ENCODE peak calls at places on chromosomes 4 and X, in seven cellular contexts. U is H1, J is HCT116, V is GM12878, E is A549, Q is K562, I is HepG2. C is an unnamed sample.

GRCh38 chr4:143626134-143626859 is 74.2 kb downstream of the FREM3 start:
- DNase-seq in U (no peak), J (no peak), V (no peak), E (no peak), Q (no peak), I (no peak), C (no peak)

GRCh38 chr4:25358515-25359275 is 18.4 kb upstream of the ANAPC4 start:
- DNase-seq in U (no peak), J (no peak), V (no peak), E (no peak), Q (no peak), I (no peak), C (no peak)

GRCh38 chrX:24229967-24230366 is 80.4 kb downstream of the ZFX start:
- DNase-seq in U (no peak), J (no peak), V (no peak), E (no peak), Q (no peak), I (no peak), C (no peak)

GRCh38 chr4:38360201-38360600 is 303.8 kb upstream of the KLF3 start:
- DNase-seq in U (no peak), J (no peak), V (no peak), E (no peak), Q (no peak), I (no peak), C (no peak)

GRCh38 chr4:38565271-38566199 is 98.5 kb upstream of the KLF3 start:
- DNase-seq in U (no peak), J (no peak), V (no peak), E (peak; percentile 11), Q (no peak), I (no peak), C (peak; percentile 82)

GRCh38 chrX:41449615-41450014 is 2.5 kb downstream of the NYX start:
- DNase-seq in U (no peak), J (no peak), V (no peak), E (no peak), Q (no peak), I (no peak), C (peak; percentile 24)

GRCh38 chrX:21885568-21885967 is 29.8 kb downstream of the YY2 start:
- DNase-seq in U (no peak), J (no peak), V (no peak), E (no peak), Q (no peak), I (no peak), C (peak; percentile 47)

GRCh38 chr4:72319596-72319995 is 249.4 kb downstream of the ADAMTS3 start:
- DNase-seq in U (no peak), J (no peak), V (no peak), E (no peak), Q (no peak), I (no peak), C (peak; percentile 69)

GRCh38 chr4:83906561-83906960 is 370.7 kb downstream of the GPAT3 start:
- DNase-seq in U (no peak), J (no peak), V (no peak), E (no peak), Q (no peak), I (no peak), C (peak; percentile 43)

GRCh38 chrX:22141061-22141460 is 108.9 kb downstream of the PHEX start:
- DNase-seq in U (no peak), J (no peak), V (no peak), E (no peak), Q (no peak), I (no peak), C (no peak)

GRCh38 chr4:55444822-55445221 is 49.1 kb downstream of the TMEM165 start:
- DNase-seq in U (no peak), J (peak; percentile 13), V (no peak), E (peak; percentile 43), Q (no peak), I (peak; percentile 7), C (peak; percentile 51)

DNA sequence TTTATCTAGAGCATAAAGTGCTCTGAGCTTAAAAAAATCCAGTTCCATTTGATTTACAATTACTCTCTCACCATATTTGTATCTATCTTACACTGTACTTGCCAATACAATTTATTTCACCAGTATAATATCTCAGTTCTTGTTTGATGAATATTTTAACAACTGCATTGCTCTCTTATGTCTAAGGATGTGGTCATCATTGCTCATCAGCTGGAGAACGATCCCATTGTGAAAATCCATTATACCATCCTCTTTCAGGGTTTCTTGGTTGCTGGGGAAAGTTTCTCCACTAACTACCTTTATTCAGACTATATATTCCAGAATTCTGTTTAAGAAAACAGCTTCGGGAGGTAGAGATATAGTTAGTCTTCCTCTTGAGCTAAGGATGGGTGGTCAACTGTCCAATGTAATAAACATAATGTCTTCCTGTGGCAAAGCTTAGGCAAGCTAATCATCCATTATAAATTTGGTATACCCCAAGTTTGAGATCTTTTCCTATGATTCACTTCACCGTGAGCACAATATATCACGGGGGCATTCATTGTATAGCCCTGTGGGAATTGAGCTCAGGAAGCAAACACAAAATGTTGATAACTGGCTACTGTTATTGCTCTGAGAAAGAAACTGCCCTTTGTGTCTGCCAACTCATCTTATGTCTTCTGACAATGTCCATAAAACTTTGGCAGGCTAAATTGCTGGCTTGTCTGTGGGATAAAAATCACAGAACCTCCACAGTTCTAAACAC is 2361.9 kb downstream of the ARAP2 start:
- DNase-seq in U (no peak), J (no peak), V (no peak), E (no peak), Q (no peak), I (no peak), C (no peak)
- TF ChIP-seq CEBPB in U (no peak), J (no peak), V (no peak), E (no peak), Q (no peak), I (no peak), C (no peak)

DNA sequence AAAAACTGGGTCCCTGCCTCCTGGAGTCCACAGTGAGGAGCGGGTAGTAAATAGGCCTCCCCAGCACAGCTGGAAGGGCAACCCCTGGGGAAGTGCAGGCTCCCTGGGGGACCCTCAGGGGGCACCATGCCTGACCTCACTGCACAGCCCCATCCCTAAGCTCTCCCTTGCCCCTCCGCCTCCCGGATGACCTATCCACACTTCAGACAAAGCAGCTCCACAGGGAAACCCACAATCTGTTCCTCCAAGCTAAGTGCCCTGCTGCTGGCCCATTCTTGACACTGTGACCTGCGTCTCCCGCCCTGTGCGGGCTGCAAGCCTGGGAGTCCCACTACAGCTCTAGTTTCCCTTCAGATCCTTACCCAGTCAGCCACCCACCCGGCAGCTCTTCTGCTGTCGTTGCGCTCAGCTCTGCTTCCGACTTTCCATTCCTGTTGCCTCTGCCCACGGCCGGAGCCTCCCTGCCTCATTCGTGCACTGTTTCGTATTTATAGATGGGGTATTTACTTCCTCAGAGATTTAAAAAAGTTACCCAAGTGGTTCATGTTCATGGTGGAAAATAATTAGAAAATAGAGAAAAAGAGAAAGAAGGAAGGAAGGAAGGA is 47.0 kb upstream of the STOX2 start:
- DNase-seq in U (no peak), J (no peak), V (no peak), E (no peak), Q (no peak), I (no peak), C (no peak)
- TF ChIP-seq CEBPB in U (no peak), J (no peak), V (no peak), E (no peak), Q (no peak), I (no peak), C (no peak)

GRCh38 chr4:2062168-2062807 is 3.2 kb downstream of the NAT8L start:
- DNase-seq in U (no peak), J (no peak), V (no peak), E (no peak), Q (no peak), I (no peak), C (no peak)
- TF ChIP-seq CEBPB in U (no peak), J (no peak), V (no peak), E (no peak), Q (no peak), I (no peak), C (no peak)

GRCh38 chr4:178174756-178175155 is 732.5 kb upstream of the AGA start:
- DNase-seq in U (no peak), J (no peak), V (no peak), E (no peak), Q (no peak), I (no peak), C (no peak)

DNA sequence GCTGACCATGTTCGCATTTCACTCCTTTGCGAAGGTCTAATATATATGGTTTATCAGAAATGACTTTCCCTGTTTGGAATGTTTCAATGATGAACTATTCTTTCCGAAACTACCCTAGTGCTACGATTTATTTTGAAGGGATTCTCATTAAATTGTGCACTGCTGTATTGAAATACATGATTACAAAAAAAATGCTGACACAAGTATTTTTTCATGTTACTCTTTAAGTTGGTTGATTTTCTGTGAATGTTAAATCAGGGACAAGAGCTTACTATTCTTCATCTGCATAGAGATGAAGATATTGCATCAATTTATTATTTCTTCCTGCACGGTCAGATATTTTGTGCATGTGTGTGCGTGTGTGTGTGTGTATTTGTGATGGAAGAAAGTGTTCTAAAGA is 731.5 kb upstream of the AGA start:
- DNase-seq in U (no peak), J (no peak), V (no peak), E (no peak), Q (no peak), I (no peak), C (no peak)
- TF ChIP-seq CEBPB in U (no peak), J (no peak), V (no peak), E (no peak), Q (no peak), I (no peak), C (no peak)

DNA sequence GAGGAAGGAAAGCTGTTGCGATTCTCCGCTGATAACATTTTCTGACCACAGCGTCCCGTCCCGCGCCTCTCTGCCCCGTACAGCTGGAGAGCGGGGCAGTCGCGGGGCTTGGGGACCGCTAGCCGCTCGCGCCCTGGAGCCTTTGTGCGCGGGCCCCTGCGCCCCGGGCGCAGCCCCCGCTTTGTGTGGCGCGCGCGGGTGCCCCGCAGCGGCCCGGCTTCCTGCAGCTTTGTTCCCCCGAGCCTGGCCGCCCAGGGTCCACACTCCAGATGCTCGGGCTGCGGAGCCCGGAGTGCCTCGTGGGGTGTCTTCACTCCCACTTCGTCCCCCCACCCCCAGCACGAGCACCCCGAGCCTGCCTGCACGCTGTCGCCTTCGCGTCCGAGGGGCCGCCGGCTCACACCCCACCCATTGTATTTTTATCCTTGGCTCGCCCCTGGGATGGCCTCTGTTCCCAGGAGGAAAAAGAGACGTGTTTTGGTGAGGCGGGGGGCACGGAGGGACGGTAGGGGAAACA is 535 bp downstream of the TMEM131L start:
- DNase-seq in U (no peak), J (no peak), V (no peak), E (no peak), Q (no peak), I (no peak), C (no peak)
- TF ChIP-seq CEBPB in U (no peak), J (no peak), V (no peak), E (no peak), Q (no peak), I (no peak), C (no peak)

DNA sequence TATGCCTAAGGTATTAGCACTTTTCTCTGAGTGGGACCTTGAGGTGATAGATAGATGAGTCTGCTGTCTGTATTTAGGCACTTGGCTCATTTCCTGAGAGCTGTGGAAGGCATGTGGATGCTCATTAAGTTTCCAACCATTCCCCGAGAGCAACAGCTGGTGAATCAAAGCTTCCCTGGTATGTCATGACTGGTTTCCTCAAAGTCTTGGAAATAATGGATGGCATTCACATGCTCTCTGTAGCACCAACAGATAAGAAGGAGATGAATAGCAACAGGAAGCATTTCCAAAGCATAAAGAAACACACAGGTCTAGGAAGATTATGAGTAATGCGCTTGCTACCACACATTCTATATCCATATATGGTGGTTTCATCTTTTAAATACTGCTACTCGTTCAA is 118.3 kb upstream of the ETNPPL start:
- DNase-seq in U (no peak), J (no peak), V (no peak), E (no peak), Q (no peak), I (no peak), C (peak; percentile 96)
- TF ChIP-seq CEBPB in U (no peak), J (no peak), V (no peak), E (no peak), Q (no peak), I (no peak), C (peak; percentile 28)

C was measured in IMR-90.